ENCODE peak calls at places on chromosomes 5 and 9, in seven cellular contexts. One of them, this sample, is unnamed. For H3K9me3, the result is how much of the 10 kb centered on the place peaks cover.

GRCh38 chr9:89606049-89606481 is 1.3 kb downstream of the GADD45G start:
- DNase-seq in PC-3: peak
- DNase-seq in upper lobe of right lung: peak
- DNase-seq in H9: peak
- DNase-seq in CD8-positive, alpha-beta memory T cell: no peak
- DNase-seq in CD8-positive, alpha-beta T cell: peak
- DNase-seq in neural progenitor cell: peak
- DNase-seq in this sample: peak

GRCh38 chr5:40477856-40478546 is 201.7 kb upstream of the PTGER4 start:
- DNase-seq in CD8-positive, alpha-beta memory T cell: no peak
- DNase-seq in H9: no peak
- DNase-seq in CD8-positive, alpha-beta T cell: no peak
- DNase-seq in PC-3: peak
- DNase-seq in upper lobe of right lung: no peak
- DNase-seq in neural progenitor cell: no peak
- DNase-seq in this sample: no peak

GRCh38 chr5:117204404-117204803 is 629.8 kb upstream of the SEMA6A start:
- DNase-seq in CD8-positive, alpha-beta T cell: no peak
- DNase-seq in H9: no peak
- DNase-seq in neural progenitor cell: no peak
- DNase-seq in upper lobe of right lung: no peak
- DNase-seq in CD8-positive, alpha-beta memory T cell: no peak
- DNase-seq in PC-3: no peak
- DNase-seq in this sample: no peak

GRCh38 chr5:96431376-96432244 is 1.4 kb downstream of the PCSK1 start:
- DNase-seq in PC-3: no peak
- DNase-seq in H9: no peak
- DNase-seq in neural progenitor cell: peak
- DNase-seq in upper lobe of right lung: no peak
- DNase-seq in CD8-positive, alpha-beta memory T cell: no peak
- DNase-seq in CD8-positive, alpha-beta T cell: no peak
- DNase-seq in this sample: no peak

GRCh38 chr5:172777381-172778222 is 6.6 kb upstream of the DUSP1 start:
- DNase-seq in CD8-positive, alpha-beta T cell: peak
- DNase-seq in CD8-positive, alpha-beta memory T cell: peak
- DNase-seq in H9: no peak
- DNase-seq in neural progenitor cell: no peak
- DNase-seq in PC-3: peak
- DNase-seq in upper lobe of right lung: peak
- DNase-seq in this sample: no peak

GRCh38 chr5:39169081-39169480 is 50.3 kb downstream of the FYB1 start:
- DNase-seq in upper lobe of right lung: no peak
- DNase-seq in CD8-positive, alpha-beta T cell: no peak
- DNase-seq in CD8-positive, alpha-beta memory T cell: no peak
- DNase-seq in H9: no peak
- DNase-seq in neural progenitor cell: no peak
- DNase-seq in PC-3: no peak
- DNase-seq in this sample: no peak

GRCh38 chr5:66475731-66476130 is 120.5 kb upstream of the MAST4 start:
- DNase-seq in CD8-positive, alpha-beta T cell: no peak
- DNase-seq in upper lobe of right lung: no peak
- DNase-seq in H9: no peak
- DNase-seq in CD8-positive, alpha-beta memory T cell: no peak
- DNase-seq in PC-3: no peak
- DNase-seq in neural progenitor cell: no peak
- DNase-seq in this sample: no peak

GRCh38 chr5:98905857-98906688 is 22.7 kb downstream of the CHD1 start:
- DNase-seq in H9: no peak
- DNase-seq in upper lobe of right lung: no peak
- DNase-seq in neural progenitor cell: peak
- DNase-seq in CD8-positive, alpha-beta T cell: no peak
- DNase-seq in CD8-positive, alpha-beta memory T cell: no peak
- DNase-seq in PC-3: peak
- DNase-seq in this sample: no peak

GRCh38 chr5:134113908-134114875 is at the start of gene TCF7:
- DNase-seq in CD8-positive, alpha-beta T cell: peak
- DNase-seq in PC-3: peak
- DNase-seq in CD8-positive, alpha-beta memory T cell: peak
- DNase-seq in H9: peak
- DNase-seq in neural progenitor cell: peak
- DNase-seq in upper lobe of right lung: peak
- DNase-seq in this sample: peak

GRCh38 chr9:124248992-124249391 is 8.8 kb upstream of the NEK6 start:
- DNase-seq in neural progenitor cell: no peak
- DNase-seq in H9: no peak
- DNase-seq in PC-3: no peak
- DNase-seq in upper lobe of right lung: no peak
- DNase-seq in CD8-positive, alpha-beta T cell: no peak
- DNase-seq in CD8-positive, alpha-beta memory T cell: no peak
- DNase-seq in this sample: no peak

GRCh38 chr9:35756275-35756742 is 2.2 kb upstream of the MSMP start:
- DNase-seq in H9: no peak
- DNase-seq in CD8-positive, alpha-beta memory T cell: peak
- DNase-seq in neural progenitor cell: peak
- DNase-seq in PC-3: peak
- DNase-seq in CD8-positive, alpha-beta T cell: peak
- DNase-seq in upper lobe of right lung: peak
- DNase-seq in this sample: peak

GRCh38 chr5:106545325-106545724 is 1125.4 kb downstream of the EFNA5 start:
- DNase-seq in H9: no peak
- DNase-seq in PC-3: peak
- DNase-seq in CD8-positive, alpha-beta T cell: no peak
- DNase-seq in upper lobe of right lung: no peak
- DNase-seq in neural progenitor cell: no peak
- DNase-seq in CD8-positive, alpha-beta memory T cell: no peak
- DNase-seq in this sample: no peak

GRCh38 chr5:11863920-11864319 is 40.3 kb downstream of the CTNND2 start:
- DNase-seq in CD8-positive, alpha-beta T cell: no peak
- DNase-seq in H9: no peak
- DNase-seq in CD8-positive, alpha-beta memory T cell: no peak
- DNase-seq in neural progenitor cell: no peak
- DNase-seq in upper lobe of right lung: no peak
- DNase-seq in PC-3: no peak
- DNase-seq in this sample: no peak

GRCh38 chr9:125486576-125486975 is 220.4 kb downstream of the MAPKAP1 start:
- DNase-seq in PC-3: no peak
- DNase-seq in neural progenitor cell: no peak
- DNase-seq in upper lobe of right lung: no peak
- DNase-seq in CD8-positive, alpha-beta T cell: no peak
- DNase-seq in CD8-positive, alpha-beta memory T cell: no peak
- DNase-seq in H9: no peak
- DNase-seq in this sample: no peak

DNA sequence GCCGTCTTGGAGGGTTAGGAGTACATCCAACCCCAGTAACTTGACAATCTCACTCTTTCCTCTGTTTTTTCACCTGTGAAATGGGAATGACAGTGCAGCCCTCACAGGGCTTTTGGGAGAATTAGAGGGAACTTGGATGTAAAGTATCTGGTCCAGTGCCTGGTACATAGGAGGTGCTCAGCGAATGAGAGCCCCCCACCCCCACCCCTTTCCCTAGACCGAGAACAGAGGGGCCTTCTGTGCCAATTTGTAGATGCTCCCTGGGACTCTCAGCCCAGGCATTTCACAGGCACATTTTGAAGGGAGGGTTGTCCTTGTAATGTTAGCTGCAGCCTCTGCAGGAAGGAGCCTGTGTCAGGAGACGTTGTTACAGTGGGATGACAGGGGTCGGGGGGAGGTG is 47.1 kb downstream of the AMBP start:
- DNase-seq in PC-3: no peak
- DNase-seq in upper lobe of right lung: no peak
- DNase-seq in CD8-positive, alpha-beta T cell: no peak
- DNase-seq in neural progenitor cell: no peak
- DNase-seq in H9: no peak
- DNase-seq in CD8-positive, alpha-beta memory T cell: no peak
- DNase-seq in this sample: no peak
- H3K9me3 ChIP-seq in PC-3: under half
- H3K9me3 ChIP-seq in upper lobe of right lung: under half
- H3K9me3 ChIP-seq in CD8-positive, alpha-beta T cell: under half
- H3K9me3 ChIP-seq in neural progenitor cell: under half
- H3K9me3 ChIP-seq in H9: under half
- H3K9me3 ChIP-seq in CD8-positive, alpha-beta memory T cell: under half
- H3K9me3 ChIP-seq in this sample: under half

GRCh38 chr9:88418025-88418424 is 29.8 kb downstream of the SPIN1 start:
- DNase-seq in upper lobe of right lung: no peak
- DNase-seq in neural progenitor cell: no peak
- DNase-seq in CD8-positive, alpha-beta T cell: no peak
- DNase-seq in PC-3: no peak
- DNase-seq in H9: peak
- DNase-seq in CD8-positive, alpha-beta memory T cell: no peak
- DNase-seq in this sample: no peak
- H3K9me3 ChIP-seq in upper lobe of right lung: under half
- H3K9me3 ChIP-seq in neural progenitor cell: under half
- H3K9me3 ChIP-seq in CD8-positive, alpha-beta T cell: under half
- H3K9me3 ChIP-seq in PC-3: under half
- H3K9me3 ChIP-seq in H9: under half
- H3K9me3 ChIP-seq in CD8-positive, alpha-beta memory T cell: under half
- H3K9me3 ChIP-seq in this sample: under half

DNA sequence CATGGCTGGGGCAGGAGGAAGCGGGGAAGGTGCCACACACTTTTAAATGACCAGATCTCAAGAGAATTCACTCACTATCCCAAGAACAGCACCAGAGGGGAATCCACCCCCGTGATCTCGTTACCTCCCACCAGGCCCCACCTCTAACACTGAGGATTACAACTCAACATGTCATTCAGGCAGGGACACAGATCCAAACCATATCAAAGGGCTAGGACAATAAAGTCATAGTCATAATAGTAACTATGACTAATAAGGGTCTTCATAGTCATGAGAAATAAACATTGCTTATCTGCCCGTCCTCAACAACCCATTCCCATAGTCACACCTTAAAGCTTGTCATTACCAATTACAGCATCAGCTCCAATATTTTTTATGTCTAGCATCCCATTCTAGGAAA is 65.3 kb upstream of the SMC2 start:
- DNase-seq in CD8-positive, alpha-beta memory T cell: no peak
- DNase-seq in CD8-positive, alpha-beta T cell: no peak
- DNase-seq in neural progenitor cell: no peak
- DNase-seq in H9: no peak
- DNase-seq in upper lobe of right lung: no peak
- DNase-seq in PC-3: no peak
- DNase-seq in this sample: no peak
- H3K9me3 ChIP-seq in CD8-positive, alpha-beta memory T cell: under half
- H3K9me3 ChIP-seq in CD8-positive, alpha-beta T cell: under half
- H3K9me3 ChIP-seq in neural progenitor cell: under half
- H3K9me3 ChIP-seq in H9: under half
- H3K9me3 ChIP-seq in upper lobe of right lung: under half
- H3K9me3 ChIP-seq in PC-3: under half
- H3K9me3 ChIP-seq in this sample: under half

DNA sequence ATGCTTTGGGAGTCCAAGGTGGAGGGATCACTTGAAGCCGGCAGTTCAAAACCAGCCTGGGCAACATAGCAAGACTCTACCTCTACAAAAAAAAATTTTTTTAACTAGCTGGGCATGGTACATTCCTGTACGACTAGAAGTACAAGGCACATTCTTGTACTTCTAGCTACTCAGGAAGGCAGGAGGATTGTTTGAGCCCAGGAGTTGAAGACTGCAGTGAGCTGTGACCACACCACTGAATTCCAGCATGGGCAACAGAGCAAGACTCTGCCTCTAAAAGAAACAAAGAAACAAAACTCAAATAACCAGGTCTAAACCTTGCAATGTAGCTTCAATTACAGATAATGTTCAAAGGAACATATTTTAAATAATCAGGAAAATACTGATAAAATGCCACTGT is 56.2 kb downstream of the SSBP2 start:
- DNase-seq in upper lobe of right lung: no peak
- DNase-seq in PC-3: no peak
- DNase-seq in H9: no peak
- DNase-seq in neural progenitor cell: no peak
- DNase-seq in CD8-positive, alpha-beta T cell: no peak
- DNase-seq in CD8-positive, alpha-beta memory T cell: no peak
- DNase-seq in this sample: no peak
- H3K9me3 ChIP-seq in upper lobe of right lung: under half
- H3K9me3 ChIP-seq in PC-3: under half
- H3K9me3 ChIP-seq in H9: under half
- H3K9me3 ChIP-seq in neural progenitor cell: under half
- H3K9me3 ChIP-seq in CD8-positive, alpha-beta T cell: under half
- H3K9me3 ChIP-seq in CD8-positive, alpha-beta memory T cell: under half
- H3K9me3 ChIP-seq in this sample: under half

GRCh38 chr5:153209687-153210086 is 280.8 kb upstream of the GRIA1 start:
- DNase-seq in H9: no peak
- DNase-seq in PC-3: no peak
- DNase-seq in CD8-positive, alpha-beta T cell: no peak
- DNase-seq in neural progenitor cell: no peak
- DNase-seq in CD8-positive, alpha-beta memory T cell: no peak
- DNase-seq in upper lobe of right lung: no peak
- DNase-seq in this sample: no peak

GRCh38 chr5:153212471-153212870 is 278.0 kb upstream of the GRIA1 start:
- DNase-seq in upper lobe of right lung: no peak
- DNase-seq in PC-3: no peak
- DNase-seq in neural progenitor cell: no peak
- DNase-seq in H9: no peak
- DNase-seq in CD8-positive, alpha-beta T cell: no peak
- DNase-seq in CD8-positive, alpha-beta memory T cell: no peak
- DNase-seq in this sample: no peak

GRCh38 chr5:153209016-153209415 is 281.5 kb upstream of the GRIA1 start:
- DNase-seq in CD8-positive, alpha-beta memory T cell: no peak
- DNase-seq in PC-3: no peak
- DNase-seq in upper lobe of right lung: no peak
- DNase-seq in CD8-positive, alpha-beta T cell: no peak
- DNase-seq in H9: no peak
- DNase-seq in neural progenitor cell: no peak
- DNase-seq in this sample: no peak

GRCh38 chr5:153211052-153211451 is 279.4 kb upstream of the GRIA1 start:
- DNase-seq in CD8-positive, alpha-beta memory T cell: no peak
- DNase-seq in CD8-positive, alpha-beta T cell: no peak
- DNase-seq in H9: no peak
- DNase-seq in neural progenitor cell: peak
- DNase-seq in PC-3: no peak
- DNase-seq in upper lobe of right lung: no peak
- DNase-seq in this sample: no peak
- H3K9me3 ChIP-seq in CD8-positive, alpha-beta memory T cell: under half
- H3K9me3 ChIP-seq in CD8-positive, alpha-beta T cell: under half
- H3K9me3 ChIP-seq in H9: under half
- H3K9me3 ChIP-seq in neural progenitor cell: under half
- H3K9me3 ChIP-seq in PC-3: under half
- H3K9me3 ChIP-seq in upper lobe of right lung: under half
- H3K9me3 ChIP-seq in this sample: under half

GRCh38 chr5:179110528-179110927 is 50.4 kb downstream of the ZNF354C start:
- DNase-seq in upper lobe of right lung: no peak
- DNase-seq in CD8-positive, alpha-beta memory T cell: no peak
- DNase-seq in neural progenitor cell: no peak
- DNase-seq in CD8-positive, alpha-beta T cell: no peak
- DNase-seq in H9: no peak
- DNase-seq in PC-3: no peak
- DNase-seq in this sample: no peak
- H3K9me3 ChIP-seq in upper lobe of right lung: under half
- H3K9me3 ChIP-seq in CD8-positive, alpha-beta memory T cell: under half
- H3K9me3 ChIP-seq in neural progenitor cell: under half
- H3K9me3 ChIP-seq in CD8-positive, alpha-beta T cell: under half
- H3K9me3 ChIP-seq in H9: under half
- H3K9me3 ChIP-seq in PC-3: under half
- H3K9me3 ChIP-seq in this sample: under half